ENCODE peak calls at places on chromosomes 5 and 9, in seven cellular contexts. M is stimulated activated CD4-positive, alpha-beta T cell treated with anti-CD3 and anti-CD28 coated beads, TNF-alpha, amount 100 ng/mL, for 1 hour; H is body of pancreas; Y is SW 1271; I is AG08395; Q is EH; W is astrocyte of the spinal cord. O is an unnamed sample.

GRCh38 chr5:169695919-169696490 is 58.9 kb downstream of the DOCK2 start:
- DNase-seq in H (no peak), Q (peak; percentile 99), M (no peak), I (peak; percentile 96), Y (peak; percentile 100), W (peak; percentile 99), O (peak; percentile 98)

GRCh38 chr9:21696411-21696865 is 106.0 kb upstream of the MTAP start:
- DNase-seq in Y (no peak), H (no peak), M (no peak), I (no peak), W (peak; percentile 29), Q (no peak), O (peak; percentile 53)

GRCh38 chr9:98933185-98933584 is 10.5 kb upstream of the COL15A1 start:
- DNase-seq in M (no peak), H (no peak), Y (no peak), Q (no peak), W (no peak), I (no peak), O (no peak)

GRCh38 chr9:13705356-13705755 is 425.9 kb upstream of the MPDZ start:
- DNase-seq in H (no peak), Y (no peak), Q (no peak), M (no peak), W (no peak), I (no peak), O (peak; percentile 16)

GRCh38 chr5:110753620-110754019 is 14.8 kb downstream of the SLC25A46 start:
- DNase-seq in I (no peak), W (no peak), H (no peak), Q (no peak), Y (no peak), M (no peak), O (no peak)

GRCh38 chr5:149455889-149456409 is 76.9 kb upstream of the IL17B start:
- DNase-seq in W (peak; percentile 77), Q (peak; percentile 77), I (peak; percentile 69), H (no peak), M (no peak), Y (no peak), O (peak; percentile 82)

GRCh38 chr5:11268894-11269293 is 507.9 kb upstream of the DAP start:
- DNase-seq in H (peak; percentile 67), Y (no peak), Q (no peak), M (no peak), I (no peak), W (no peak), O (no peak)

GRCh38 chr5:154446183-154447073 is 631 bp downstream of the SAP30L start:
- DNase-seq in M (no peak), H (peak; percentile 53), I (peak; percentile 66), W (peak; percentile 71), Q (peak; percentile 74), Y (peak; percentile 50), O (peak; percentile 72)

GRCh38 chr5:169265888-169266287 is 35.1 kb downstream of the SLIT3 start:
- DNase-seq in H (no peak), W (peak; percentile 5), I (peak; percentile 12), Y (peak; percentile 11), Q (peak; percentile 14), M (no peak), O (peak; percentile 9)

GRCh38 chr9:78369644-78370219 is 72.8 kb downstream of the PSAT1 start:
- DNase-seq in W (peak; percentile 66), I (peak; percentile 71), Q (peak; percentile 59), H (peak; percentile 81), Y (peak; percentile 64), M (no peak), O (peak; percentile 68)

GRCh38 chr9:127586537-127586936 is 25.5 kb upstream of the STXBP1 start:
- DNase-seq in Y (peak; percentile 64), I (peak; percentile 82), W (peak; percentile 74), Q (peak; percentile 84), H (peak; percentile 90), M (peak; percentile 31), O (peak; percentile 75)

GRCh38 chr5:136052692-136053335 is 24.0 kb downstream of the TGFBI start:
- DNase-seq in H (no peak), I (no peak), W (no peak), Q (no peak), Y (no peak), M (no peak), O (no peak)

GRCh38 chr5:156383510-156383909 is 56.5 kb downstream of the SGCD start:
- DNase-seq in I (peak; percentile 64), W (peak; percentile 30), Y (no peak), Q (peak; percentile 75), M (no peak), H (no peak), O (peak; percentile 36)

GRCh38 chr5:175115831-175116230 is 328.2 kb downstream of the DRD1 start:
- DNase-seq in I (no peak), M (no peak), Y (no peak), W (no peak), H (no peak), Q (no peak), O (no peak)

GRCh38 chr9:110712955-110713354 is 44.4 kb downstream of the MUSK start:
- DNase-seq in I (peak; percentile 18), Y (no peak), Q (peak; percentile 72), M (no peak), W (no peak), H (no peak), O (peak; percentile 43)

GRCh38 chr9:15509931-15510788 is 610 bp downstream of the PSIP1 start:
- DNase-seq in W (peak; percentile 19), Y (no peak), H (peak; percentile 33), I (peak; percentile 45), Q (peak; percentile 35), M (peak; percentile 13), O (peak; percentile 22)

GRCh38 chr5:150116667-150117395 is 30.5 kb upstream of the CSF1R start:
- DNase-seq in Q (peak; percentile 67), I (no peak), Y (peak; percentile 24), M (no peak), H (no peak), W (no peak), O (peak; percentile 33)

GRCh38 chr5:34017254-34017653 is 9.4 kb upstream of the AMACR start:
- DNase-seq in I (no peak), H (no peak), M (no peak), Q (no peak), W (no peak), Y (no peak), O (no peak)

GRCh38 chr9:93586290-93587057 is 10.1 kb downstream of the PHF2 start:
- DNase-seq in H (no peak), Q (no peak), I (no peak), M (no peak), Y (no peak), W (no peak), O (no peak)

GRCh38 chr9:136147890-136148714 is 29.4 kb upstream of the TMEM250 start:
- DNase-seq in W (no peak), M (no peak), H (no peak), I (no peak), Y (no peak), Q (no peak), O (no peak)

GRCh38 chr9:130982636-130983282 is 26.2 kb upstream of the LAMC3 start:
- DNase-seq in I (no peak), M (no peak), Y (no peak), Q (no peak), H (no peak), W (no peak), O (no peak)

GRCh38 chr5:129078660-129079059 is 15.9 kb upstream of the ISOC1 start:
- DNase-seq in M (no peak), I (no peak), Q (no peak), H (no peak), W (no peak), Y (no peak), O (no peak)

GRCh38 chr9:86287013-86287412 is 4.7 kb upstream of the ISCA1 start:
- DNase-seq in M (no peak), Y (peak; percentile 37), I (no peak), H (no peak), W (peak; percentile 67), Q (peak; percentile 48), O (peak; percentile 76)

GRCh38 chr5:17928571-17928970 is 294.3 kb downstream of the TAF11L14 start:
- DNase-seq in H (peak; percentile 59), W (peak; percentile 18), M (no peak), I (no peak), Q (no peak), Y (no peak), O (peak; percentile 7)

GRCh38 chr5:74063821-74064598 is 438.0 kb downstream of the ARHGEF28 start:
- DNase-seq in Q (peak; percentile 92), Y (peak; percentile 45), M (no peak), I (peak; percentile 36), W (peak; percentile 77), H (no peak), O (peak; percentile 71)

GRCh38 chr9:126694206-126695081 is 80.7 kb downstream of the LMX1B start:
- DNase-seq in Q (no peak), M (no peak), H (no peak), Y (no peak), I (no peak), W (no peak), O (no peak)

GRCh38 chr9:134658378-134658955 is 16.9 kb downstream of the COL5A1 start:
- DNase-seq in M (no peak), Q (no peak), H (no peak), W (no peak), I (no peak), Y (no peak), O (no peak)

GRCh38 chr5:140246378-140247122 is 56.4 kb downstream of the PFDN1 start:
- DNase-seq in W (peak; percentile 86), M (no peak), Q (peak; percentile 93), I (peak; percentile 82), H (no peak), Y (peak; percentile 55), O (peak; percentile 84)

GRCh38 chr5:110087829-110088228 is 398.1 kb downstream of the MAN2A1 start:
- DNase-seq in H (no peak), I (no peak), W (no peak), Y (no peak), Q (no peak), M (no peak), O (peak; percentile 23)

GRCh38 chr9:81776390-81776789 is 87.0 kb upstream of the TLE1 start:
- DNase-seq in M (no peak), I (no peak), Q (no peak), H (no peak), Y (no peak), W (no peak), O (no peak)

GRCh38 chr9:70701163-70701562 is 286.7 kb upstream of the KLF9 start:
- DNase-seq in I (no peak), H (no peak), M (no peak), Y (no peak), Q (no peak), W (no peak), O (no peak)